ENCODE peak calls at places on chromosomes 4 and X, in nine cellular contexts. One of them, this sample, is unnamed.

GRCh38 chr4:23038626-23039245 is 346.0 kb downstream of the GBA3 start:
- DNase-seq in PC-3: peak; percentile 8
- DNase-seq in Panc1: no peak
- DNase-seq in fibroblast of villous mesenchyme: no peak
- DNase-seq in esophagus squamous epithelium: no peak
- DNase-seq in kidney epithelial cell: peak; percentile 47
- DNase-seq in left ventricle myocardium inferior: no peak
- DNase-seq in A673: no peak
- DNase-seq in suprapubic skin: no peak
- DNase-seq in this sample: no peak

GRCh38 chr4:125132281-125132680 is 182.5 kb upstream of the FAT4 start:
- DNase-seq in esophagus squamous epithelium: no peak
- DNase-seq in A673: no peak
- DNase-seq in PC-3: no peak
- DNase-seq in Panc1: no peak
- DNase-seq in suprapubic skin: no peak
- DNase-seq in fibroblast of villous mesenchyme: no peak
- DNase-seq in kidney epithelial cell: no peak
- DNase-seq in left ventricle myocardium inferior: no peak
- DNase-seq in this sample: no peak

GRCh38 chrX:111467896-111468295 is 43.5 kb upstream of the SERTM2 start:
- DNase-seq in esophagus squamous epithelium: no peak
- DNase-seq in Panc1: no peak
- DNase-seq in fibroblast of villous mesenchyme: peak; percentile 3
- DNase-seq in A673: no peak
- DNase-seq in left ventricle myocardium inferior: peak; percentile 22
- DNase-seq in suprapubic skin: peak; percentile 74
- DNase-seq in kidney epithelial cell: no peak
- DNase-seq in PC-3: no peak
- DNase-seq in this sample: peak; percentile 77

GRCh38 chr4:151316645-151317044 is 8.8 kb downstream of the SH3D19 start:
- DNase-seq in Panc1: no peak
- DNase-seq in PC-3: no peak
- DNase-seq in A673: no peak
- DNase-seq in fibroblast of villous mesenchyme: no peak
- DNase-seq in suprapubic skin: no peak
- DNase-seq in left ventricle myocardium inferior: no peak
- DNase-seq in kidney epithelial cell: no peak
- DNase-seq in esophagus squamous epithelium: no peak
- DNase-seq in this sample: no peak

GRCh38 chr4:47068986-47069385 is 37.6 kb downstream of the GABRB1 start:
- DNase-seq in fibroblast of villous mesenchyme: no peak
- DNase-seq in kidney epithelial cell: no peak
- DNase-seq in A673: no peak
- DNase-seq in suprapubic skin: no peak
- DNase-seq in Panc1: no peak
- DNase-seq in esophagus squamous epithelium: no peak
- DNase-seq in PC-3: no peak
- DNase-seq in left ventricle myocardium inferior: no peak
- DNase-seq in this sample: no peak

GRCh38 chr4:9867746-9868425 is 86.5 kb downstream of the DRD5 start:
- DNase-seq in fibroblast of villous mesenchyme: no peak
- DNase-seq in esophagus squamous epithelium: no peak
- DNase-seq in suprapubic skin: no peak
- DNase-seq in kidney epithelial cell: no peak
- DNase-seq in left ventricle myocardium inferior: no peak
- DNase-seq in A673: no peak
- DNase-seq in PC-3: no peak
- DNase-seq in Panc1: no peak
- DNase-seq in this sample: no peak

GRCh38 chrX:154815274-154815818 is 10.1 kb upstream of the MPP1 start:
- DNase-seq in kidney epithelial cell: no peak
- DNase-seq in PC-3: no peak
- DNase-seq in left ventricle myocardium inferior: no peak
- DNase-seq in esophagus squamous epithelium: no peak
- DNase-seq in suprapubic skin: no peak
- DNase-seq in fibroblast of villous mesenchyme: peak; percentile 66
- DNase-seq in Panc1: no peak
- DNase-seq in A673: no peak
- DNase-seq in this sample: no peak

GRCh38 chrX:15894724-15895123 is 40.1 kb upstream of the AP1S2 start:
- DNase-seq in A673: no peak
- DNase-seq in PC-3: no peak
- DNase-seq in left ventricle myocardium inferior: no peak
- DNase-seq in kidney epithelial cell: no peak
- DNase-seq in suprapubic skin: no peak
- DNase-seq in Panc1: no peak
- DNase-seq in fibroblast of villous mesenchyme: no peak
- DNase-seq in esophagus squamous epithelium: no peak
- DNase-seq in this sample: no peak

GRCh38 chr4:163804001-163804400 is 309.5 kb downstream of the TMA16 start:
- DNase-seq in esophagus squamous epithelium: no peak
- DNase-seq in A673: no peak
- DNase-seq in fibroblast of villous mesenchyme: no peak
- DNase-seq in suprapubic skin: no peak
- DNase-seq in left ventricle myocardium inferior: no peak
- DNase-seq in PC-3: no peak
- DNase-seq in Panc1: no peak
- DNase-seq in kidney epithelial cell: no peak
- DNase-seq in this sample: no peak

GRCh38 chr4:13302876-13303275 is 181.3 kb downstream of the RAB28 start:
- DNase-seq in fibroblast of villous mesenchyme: peak; percentile 43
- DNase-seq in left ventricle myocardium inferior: no peak
- DNase-seq in kidney epithelial cell: no peak
- DNase-seq in A673: no peak
- DNase-seq in PC-3: no peak
- DNase-seq in suprapubic skin: no peak
- DNase-seq in esophagus squamous epithelium: no peak
- DNase-seq in Panc1: no peak
- DNase-seq in this sample: no peak

GRCh38 chrX:150198776-150199175 is 164.3 kb upstream of the MAMLD1 start:
- DNase-seq in kidney epithelial cell: peak; percentile 5
- DNase-seq in Panc1: no peak
- DNase-seq in A673: no peak
- DNase-seq in esophagus squamous epithelium: no peak
- DNase-seq in PC-3: peak; percentile 51
- DNase-seq in suprapubic skin: no peak
- DNase-seq in left ventricle myocardium inferior: no peak
- DNase-seq in fibroblast of villous mesenchyme: no peak
- DNase-seq in this sample: no peak

GRCh38 chr4:106409901-106410889 is 41.6 kb upstream of the GIMD1 start:
- DNase-seq in PC-3: peak; percentile 84
- DNase-seq in suprapubic skin: no peak
- DNase-seq in A673: no peak
- DNase-seq in Panc1: no peak
- DNase-seq in left ventricle myocardium inferior: no peak
- DNase-seq in fibroblast of villous mesenchyme: no peak
- DNase-seq in kidney epithelial cell: no peak
- DNase-seq in esophagus squamous epithelium: no peak
- DNase-seq in this sample: no peak

GRCh38 chrX:24259544-24260240 is 54.2 kb downstream of the SUPT20HL2 start:
- DNase-seq in Panc1: no peak
- DNase-seq in kidney epithelial cell: peak; percentile 47
- DNase-seq in PC-3: peak; percentile 67
- DNase-seq in esophagus squamous epithelium: no peak
- DNase-seq in left ventricle myocardium inferior: no peak
- DNase-seq in suprapubic skin: no peak
- DNase-seq in A673: peak; percentile 82
- DNase-seq in fibroblast of villous mesenchyme: peak; percentile 76
- DNase-seq in this sample: no peak

GRCh38 chr4:164748375-164748774 is 5.6 kb upstream of the SMIM31 start:
- DNase-seq in PC-3: peak; percentile 52
- DNase-seq in A673: peak; percentile 64
- DNase-seq in fibroblast of villous mesenchyme: peak; percentile 31
- DNase-seq in Panc1: no peak
- DNase-seq in suprapubic skin: no peak
- DNase-seq in left ventricle myocardium inferior: no peak
- DNase-seq in kidney epithelial cell: no peak
- DNase-seq in esophagus squamous epithelium: no peak
- DNase-seq in this sample: no peak

GRCh38 chrX:30835373-30835772 is 53.7 kb downstream of the TAB3 start:
- DNase-seq in suprapubic skin: no peak
- DNase-seq in Panc1: no peak
- DNase-seq in kidney epithelial cell: no peak
- DNase-seq in PC-3: no peak
- DNase-seq in esophagus squamous epithelium: no peak
- DNase-seq in fibroblast of villous mesenchyme: no peak
- DNase-seq in left ventricle myocardium inferior: no peak
- DNase-seq in A673: no peak
- DNase-seq in this sample: no peak

GRCh38 chr4:82705169-82705568 is 93.4 kb downstream of the SCD5 start:
- DNase-seq in kidney epithelial cell: no peak
- DNase-seq in PC-3: no peak
- DNase-seq in Panc1: no peak
- DNase-seq in suprapubic skin: no peak
- DNase-seq in left ventricle myocardium inferior: no peak
- DNase-seq in A673: no peak
- DNase-seq in fibroblast of villous mesenchyme: no peak
- DNase-seq in esophagus squamous epithelium: no peak
- DNase-seq in this sample: no peak

DNA sequence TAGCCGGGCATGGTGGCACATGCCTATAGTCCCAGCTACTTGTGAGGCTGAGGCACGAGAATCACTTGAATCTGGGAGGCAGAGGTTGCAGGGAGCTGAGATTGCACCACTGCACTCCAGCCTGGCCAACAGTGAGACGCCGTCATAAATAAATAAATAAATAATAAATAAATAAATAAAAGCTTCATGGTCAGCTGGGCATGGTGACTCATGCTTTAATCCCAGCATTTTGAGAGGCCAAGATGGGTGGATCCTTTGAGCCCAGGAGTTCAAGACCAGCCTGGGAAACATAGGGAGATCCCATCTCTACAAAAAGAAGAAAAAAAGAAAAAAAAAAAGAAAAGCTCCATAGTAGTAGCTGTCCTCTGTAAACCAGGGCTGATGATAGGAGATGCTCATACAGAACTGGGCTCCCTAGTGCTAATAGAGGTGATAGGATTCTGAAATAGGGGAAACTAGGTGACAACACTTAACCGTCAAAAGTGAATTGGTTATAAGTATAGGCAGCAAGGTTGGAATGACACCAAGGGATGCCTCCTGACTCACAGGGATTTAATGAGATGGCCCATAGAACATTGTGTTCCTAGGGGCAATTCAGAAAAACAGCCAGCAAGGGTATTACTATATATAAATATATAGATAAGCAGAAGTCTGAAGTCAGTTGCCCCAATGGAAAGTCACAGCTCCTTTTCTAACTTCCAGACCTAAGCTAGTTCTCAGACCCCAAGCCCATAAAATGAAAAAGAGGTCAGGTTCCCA is 41.8 kb upstream of the ARHGEF6 start:
- DNase-seq in suprapubic skin: no peak
- DNase-seq in fibroblast of villous mesenchyme: peak; percentile 91
- DNase-seq in PC-3: peak; percentile 16
- DNase-seq in esophagus squamous epithelium: no peak
- DNase-seq in A673: no peak
- DNase-seq in kidney epithelial cell: no peak
- DNase-seq in left ventricle myocardium inferior: no peak
- DNase-seq in Panc1: no peak
- DNase-seq in this sample: no peak
- H3K4me3 ChIP-seq in suprapubic skin: no peak overlapping the region
- H3K4me3 ChIP-seq in fibroblast of villous mesenchyme: no peak overlapping the region
- H3K4me3 ChIP-seq in PC-3: no peak overlapping the region
- H3K4me3 ChIP-seq in esophagus squamous epithelium: no peak overlapping the region
- H3K4me3 ChIP-seq in A673: no peak overlapping the region
- H3K4me3 ChIP-seq in kidney epithelial cell: no peak overlapping the region
- H3K4me3 ChIP-seq in left ventricle myocardium inferior: no peak overlapping the region
- H3K4me3 ChIP-seq in Panc1: no peak overlapping the region
- H3K4me3 ChIP-seq in this sample: no peak overlapping the region

GRCh38 chr4:7760228-7760627 is 179.4 kb downstream of the AFAP1 start:
- DNase-seq in fibroblast of villous mesenchyme: no peak
- DNase-seq in left ventricle myocardium inferior: no peak
- DNase-seq in A673: no peak
- DNase-seq in kidney epithelial cell: no peak
- DNase-seq in suprapubic skin: no peak
- DNase-seq in PC-3: no peak
- DNase-seq in esophagus squamous epithelium: no peak
- DNase-seq in Panc1: no peak
- DNase-seq in this sample: peak; percentile 20
- H3K4me3 ChIP-seq in fibroblast of villous mesenchyme: no peak overlapping the region
- H3K4me3 ChIP-seq in left ventricle myocardium inferior: no peak overlapping the region
- H3K4me3 ChIP-seq in A673: no peak overlapping the region
- H3K4me3 ChIP-seq in kidney epithelial cell: no peak overlapping the region
- H3K4me3 ChIP-seq in suprapubic skin: no peak overlapping the region
- H3K4me3 ChIP-seq in PC-3: no peak overlapping the region
- H3K4me3 ChIP-seq in esophagus squamous epithelium: no peak overlapping the region
- H3K4me3 ChIP-seq in Panc1: peak overlapping the region; percentile 44
- H3K4me3 ChIP-seq in this sample: no peak overlapping the region

GRCh38 chr4:149292422-149293055 is 523.1 kb downstream of the IQCM start:
- DNase-seq in Panc1: no peak
- DNase-seq in PC-3: no peak
- DNase-seq in fibroblast of villous mesenchyme: no peak
- DNase-seq in esophagus squamous epithelium: no peak
- DNase-seq in left ventricle myocardium inferior: peak; percentile 29
- DNase-seq in kidney epithelial cell: no peak
- DNase-seq in suprapubic skin: no peak
- DNase-seq in A673: no peak
- DNase-seq in this sample: peak; percentile 44

GRCh38 chr4:149296503-149296902 is 519.1 kb downstream of the IQCM start:
- DNase-seq in esophagus squamous epithelium: no peak
- DNase-seq in fibroblast of villous mesenchyme: no peak
- DNase-seq in left ventricle myocardium inferior: no peak
- DNase-seq in A673: peak; percentile 65
- DNase-seq in PC-3: no peak
- DNase-seq in suprapubic skin: no peak
- DNase-seq in Panc1: no peak
- DNase-seq in kidney epithelial cell: peak; percentile 57
- DNase-seq in this sample: no peak

GRCh38 chr4:149296084-149296483 is 519.6 kb downstream of the IQCM start:
- DNase-seq in kidney epithelial cell: no peak
- DNase-seq in fibroblast of villous mesenchyme: no peak
- DNase-seq in left ventricle myocardium inferior: no peak
- DNase-seq in PC-3: no peak
- DNase-seq in A673: no peak
- DNase-seq in Panc1: no peak
- DNase-seq in esophagus squamous epithelium: no peak
- DNase-seq in suprapubic skin: no peak
- DNase-seq in this sample: no peak

GRCh38 chr4:149293233-149293632 is 522.4 kb downstream of the IQCM start:
- DNase-seq in A673: no peak
- DNase-seq in Panc1: no peak
- DNase-seq in suprapubic skin: no peak
- DNase-seq in left ventricle myocardium inferior: no peak
- DNase-seq in PC-3: no peak
- DNase-seq in fibroblast of villous mesenchyme: no peak
- DNase-seq in kidney epithelial cell: no peak
- DNase-seq in esophagus squamous epithelium: no peak
- DNase-seq in this sample: no peak

GRCh38 chr4:149291463-149291862 is 524.2 kb downstream of the IQCM start:
- DNase-seq in fibroblast of villous mesenchyme: peak; percentile 34
- DNase-seq in Panc1: no peak
- DNase-seq in A673: no peak
- DNase-seq in suprapubic skin: no peak
- DNase-seq in PC-3: peak; percentile 59
- DNase-seq in kidney epithelial cell: no peak
- DNase-seq in left ventricle myocardium inferior: peak; percentile 54
- DNase-seq in esophagus squamous epithelium: no peak
- DNase-seq in this sample: peak; percentile 53
- H3K4me3 ChIP-seq in fibroblast of villous mesenchyme: no peak overlapping the region
- H3K4me3 ChIP-seq in Panc1: no peak overlapping the region
- H3K4me3 ChIP-seq in A673: no peak overlapping the region
- H3K4me3 ChIP-seq in suprapubic skin: no peak overlapping the region
- H3K4me3 ChIP-seq in PC-3: no peak overlapping the region
- H3K4me3 ChIP-seq in kidney epithelial cell: no peak overlapping the region
- H3K4me3 ChIP-seq in left ventricle myocardium inferior: no peak overlapping the region
- H3K4me3 ChIP-seq in esophagus squamous epithelium: no peak overlapping the region
- H3K4me3 ChIP-seq in this sample: no peak overlapping the region

GRCh38 chr4:87046111-87046510 is 111.3 kb downstream of the AFF1 start:
- DNase-seq in PC-3: no peak
- DNase-seq in esophagus squamous epithelium: no peak
- DNase-seq in A673: no peak
- DNase-seq in kidney epithelial cell: no peak
- DNase-seq in Panc1: no peak
- DNase-seq in fibroblast of villous mesenchyme: peak; percentile 58
- DNase-seq in left ventricle myocardium inferior: no peak
- DNase-seq in suprapubic skin: no peak
- DNase-seq in this sample: no peak
- H3K4me3 ChIP-seq in PC-3: no peak overlapping the region
- H3K4me3 ChIP-seq in esophagus squamous epithelium: no peak overlapping the region
- H3K4me3 ChIP-seq in A673: no peak overlapping the region
- H3K4me3 ChIP-seq in kidney epithelial cell: no peak overlapping the region
- H3K4me3 ChIP-seq in Panc1: no peak overlapping the region
- H3K4me3 ChIP-seq in fibroblast of villous mesenchyme: no peak overlapping the region
- H3K4me3 ChIP-seq in left ventricle myocardium inferior: peak overlapping the region; percentile 52
- H3K4me3 ChIP-seq in suprapubic skin: no peak overlapping the region
- H3K4me3 ChIP-seq in this sample: no peak overlapping the region

This sample was measured in right cardiac atrium.